ENCODE peak calls at places on chromosome 22, in five cellular contexts. C, Y, F, T and K are unnamed samples.

GRCh38 chr22:32389685-32390084 is 22.4 kb downstream of the RTCB start:
- DNase-seq in C (no peak), Y (no peak), F (no peak), T (no peak), K (no peak)

GRCh38 chr22:33707581-33707980 is 212.7 kb downstream of the LARGE1 start:
- DNase-seq in C (no peak), Y (no peak), F (no peak), T (no peak), K (no peak)

GRCh38 chr22:44424131-44424711 is 73.8 kb downstream of the RTL6 start:
- DNase-seq in C (no peak), Y (no peak), F (no peak), T (no peak), K (no peak)

GRCh38 chr22:32896951-32897350 is 95.4 kb downstream of the TIMP3 start:
- DNase-seq in C (no peak), Y (no peak), F (no peak), T (no peak), K (no peak)

GRCh38 chr22:17970205-17970708 is 54.1 kb downstream of the MICAL3 start:
- DNase-seq in C (no peak), Y (no peak), F (no peak), T (no peak), K (no peak)

GRCh38 chr22:19648419-19648929 is 65.8 kb upstream of the SEPTIN5 start:
- DNase-seq in C (no peak), Y (no peak), F (no peak), T (peak; percentile 37), K (no peak)

GRCh38 chr22:31394326-31394725 is 5.1 kb upstream of the DRG1 start:
- DNase-seq in C (no peak), Y (no peak), F (no peak), T (no peak), K (no peak)

GRCh38 chr22:49588739-49589138 is 238.9 kb downstream of the BRD1 start:
- DNase-seq in C (no peak), Y (no peak), F (no peak), T (no peak), K (no peak)

GRCh38 chr22:20816559-20816958 is 42.1 kb downstream of the PI4KA start:
- DNase-seq in C (no peak), Y (no peak), F (no peak), T (no peak), K (no peak)

GRCh38 chr22:50276143-50276542 is 6.0 kb upstream of the MAPK11 start:
- DNase-seq in C (peak; percentile 81), Y (peak; percentile 96), F (peak; percentile 84), T (peak; percentile 95), K (peak; percentile 65)

GRCh38 chr22:48105254-48105653 is 1342.8 kb downstream of the TBC1D22A start:
- DNase-seq in C (no peak), Y (no peak), F (no peak), T (no peak), K (no peak)

GRCh38 chr22:49303061-49303735 is 524.5 kb downstream of the BRD1 start:
- DNase-seq in C (peak; percentile 11), Y (no peak), F (no peak), T (no peak), K (no peak)

GRCh38 chr22:40176921-40177737 is 596 bp upstream of the TNRC6B start:
- DNase-seq in C (peak; percentile 32), Y (peak; percentile 83), F (no peak), T (peak; percentile 74), K (peak; percentile 48)
- TF ChIP-seq CTCF in C (no peak), Y (no peak), F (no peak), T (no peak), K (no peak)

DNA sequence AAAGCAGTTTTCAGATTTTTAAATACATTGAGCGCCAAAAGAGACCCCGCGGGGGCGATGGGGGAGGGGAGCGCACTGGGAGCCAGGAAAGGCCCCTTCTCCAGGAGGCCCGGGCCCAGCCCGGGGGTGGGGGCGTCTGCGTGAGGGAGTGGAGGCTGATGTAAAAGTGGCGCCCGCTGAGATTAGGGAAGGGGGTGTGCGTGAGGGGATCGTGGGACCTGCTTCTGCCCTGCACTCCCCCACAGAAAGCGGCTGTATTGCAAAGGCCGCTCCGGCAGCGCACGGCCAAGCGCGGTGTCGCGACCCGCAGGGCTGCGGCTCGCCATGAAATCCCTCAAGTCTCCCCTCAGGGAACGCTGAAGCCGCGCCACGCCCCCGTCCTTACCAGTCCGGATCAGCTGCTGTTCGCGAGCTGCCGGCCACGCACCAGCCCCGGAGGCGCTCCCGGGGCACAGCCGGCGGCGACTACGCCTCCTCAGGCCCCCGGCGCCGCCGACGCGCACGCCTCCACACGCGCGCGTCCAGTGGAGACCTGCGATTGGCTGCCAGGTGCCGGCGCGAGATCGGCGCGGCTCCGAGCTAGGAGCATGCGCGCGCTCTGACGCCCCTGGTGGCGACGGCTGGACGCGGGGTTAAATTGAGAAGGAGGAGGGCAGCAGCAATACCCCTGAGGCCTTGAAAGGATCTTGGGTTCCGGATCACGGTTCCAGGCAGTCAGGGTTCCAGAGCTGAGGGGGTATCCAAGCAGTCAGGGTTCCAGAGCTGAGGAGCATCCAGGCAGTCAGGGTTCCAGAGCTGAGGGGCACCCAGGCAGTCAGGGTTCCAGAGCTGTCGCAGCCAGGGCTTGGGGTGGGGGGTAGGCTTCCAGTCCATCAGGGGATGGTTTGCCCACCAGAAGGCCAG is at the start of gene ZNF280B:
- DNase-seq in C (peak; percentile 70), Y (peak; percentile 89), F (peak; percentile 93), T (peak; percentile 95), K (peak; percentile 54)
- TF ChIP-seq CTCF in C (peak; percentile 33), Y (peak; percentile 70), F (peak; percentile 72), T (peak; percentile 84), K (peak; percentile 84)

DNA sequence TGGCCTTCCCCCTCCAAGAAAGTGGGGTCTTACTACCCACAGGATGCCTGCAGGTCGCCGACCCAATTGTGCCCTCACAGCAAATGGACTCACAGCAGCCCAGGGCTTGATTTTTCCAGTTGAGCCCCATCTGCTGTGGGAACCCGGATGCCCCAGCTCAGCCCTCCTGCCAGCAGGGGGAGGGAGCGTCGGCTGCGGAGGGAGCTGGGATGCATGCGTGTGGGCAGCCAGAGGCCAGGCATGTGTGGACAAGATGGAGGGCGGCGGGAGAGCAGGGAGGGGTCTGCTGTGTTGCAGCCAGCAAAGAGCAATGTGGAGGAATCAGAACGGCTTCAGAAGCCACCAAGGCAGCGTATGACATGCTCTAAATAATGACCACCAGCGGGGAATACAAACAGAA is 41.0 kb upstream of the EIF3D start:
- DNase-seq in C (no peak), Y (no peak), F (no peak), T (no peak), K (no peak)
- TF ChIP-seq CTCF in C (no peak), Y (no peak), F (no peak), T (no peak), K (no peak)

GRCh38 chr22:38413085-38414008 is 41.7 kb downstream of the KCNJ4 start:
- DNase-seq in C (peak; percentile 41), Y (no peak), F (no peak), T (no peak), K (no peak)
- TF ChIP-seq CTCF in C (no peak), Y (no peak), F (no peak), T (no peak), K (no peak)

GRCh38 chr22:46263208-46263575 is at the start of gene PKDREJ:
- DNase-seq in C (no peak), Y (no peak), F (no peak), T (no peak), K (no peak)

GRCh38 chr22:46267431-46268279 is at the start of gene TTC38:
- DNase-seq in C (peak; percentile 95), Y (peak; percentile 79), F (peak; percentile 98), T (peak; percentile 45), K (no peak)

GRCh38 chr22:46260038-46260437 is 3.1 kb downstream of the PKDREJ start:
- DNase-seq in C (no peak), Y (no peak), F (no peak), T (no peak), K (no peak)

GRCh38 chr22:46259374-46259773 is 3.8 kb downstream of the PKDREJ start:
- DNase-seq in C (no peak), Y (no peak), F (no peak), T (no peak), K (no peak)

GRCh38 chr22:46262449-46263207 is 515 bp downstream of the PKDREJ start:
- DNase-seq in C (peak; percentile 65), Y (no peak), F (peak; percentile 63), T (no peak), K (no peak)
- TF ChIP-seq CTCF in C (no peak), Y (no peak), F (peak; percentile 10), T (no peak), K (no peak)

DNA sequence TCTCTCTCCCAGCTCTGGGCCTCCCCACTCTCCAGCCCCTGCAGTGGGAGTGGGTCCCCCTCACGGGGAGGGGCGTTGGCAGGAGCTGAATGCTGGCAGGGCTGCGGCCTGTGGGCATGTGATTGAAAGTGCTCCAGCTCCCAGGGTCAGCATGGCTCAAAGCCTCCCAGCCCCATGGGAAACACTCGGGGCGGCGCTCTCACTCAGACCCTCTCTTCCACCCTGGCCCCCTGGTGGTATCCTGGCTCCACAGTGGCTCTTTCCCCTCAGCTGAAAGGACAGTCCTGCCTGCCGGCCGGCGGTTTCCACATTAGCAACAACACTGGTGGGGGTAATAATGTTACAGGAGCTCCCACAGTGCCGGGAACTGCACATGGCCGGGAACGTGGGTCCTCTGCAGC is 35.5 kb downstream of the POLR3H start:
- DNase-seq in C (no peak), Y (no peak), F (no peak), T (no peak), K (no peak)
- TF ChIP-seq CTCF in C (no peak), Y (no peak), F (no peak), T (no peak), K (no peak)